ENCODE peak calls at places on chromosomes 16 and 17, in ten cellular contexts. U, N, V, M, T, I, S, H, R and P are unnamed samples.

GRCh38 chr16:81601601-81602251 is 157.1 kb downstream of the CMIP start:
- DNase-seq in N (no peak), R (no peak), U (no peak), S (no peak), T (no peak), M (no peak), V (no peak), H (no peak), I (no peak), P (no peak)

GRCh38 chr17:77944390-77945222 is 13.9 kb upstream of the TNRC6C start:
- DNase-seq in V (no peak), R (no peak), N (no peak), S (peak; percentile 8), I (no peak), M (no peak), H (no peak), U (no peak), T (no peak), P (no peak)

GRCh38 chr17:48296453-48296852 is 133.6 kb downstream of the SKAP1 start:
- DNase-seq in H (no peak), M (no peak), T (no peak), R (peak; percentile 33), N (no peak), I (no peak), U (no peak), V (no peak), S (no peak), P (no peak)

GRCh38 chr16:83102336-83102735 is 475.6 kb downstream of the CDH13 start:
- DNase-seq in I (no peak), S (no peak), M (no peak), H (no peak), V (no peak), R (no peak), N (no peak), T (no peak), U (no peak), P (no peak)

GRCh38 chr16:2160915-2161551 is 5.5 kb downstream of the TRAF7 start:
- DNase-seq in V (peak; percentile 70), T (no peak), M (no peak), N (no peak), R (no peak), U (no peak), H (no peak), I (peak; percentile 91), S (peak; percentile 93), P (no peak)

GRCh38 chr16:74874912-74875311 is 100.3 kb upstream of the FA2H start:
- DNase-seq in V (no peak), U (peak; percentile 63), S (no peak), H (no peak), R (no peak), T (no peak), N (no peak), M (no peak), I (no peak), P (no peak)

GRCh38 chr16:50280932-50281331 is 14.6 kb downstream of the ADCY7 start:
- DNase-seq in V (no peak), U (peak; percentile 17), S (no peak), I (no peak), H (no peak), T (no peak), N (no peak), M (no peak), R (no peak), P (no peak)

GRCh38 chr17:78316867-78317816 is 42.7 kb downstream of the SOCS3 start:
- DNase-seq in M (no peak), V (no peak), T (no peak), U (no peak), N (peak; percentile 89), I (no peak), S (peak; percentile 35), R (peak; percentile 63), H (no peak), P (no peak)

GRCh38 chr17:15261818-15262290 is 3.3 kb downstream of the PMP22 start:
- DNase-seq in I (no peak), H (peak; percentile 11), M (no peak), N (no peak), S (peak; percentile 60), R (no peak), T (peak; percentile 73), V (peak; percentile 41), U (no peak), P (no peak)

GRCh38 chr17:15261063-15261817 is 3.9 kb downstream of the PMP22 start:
- DNase-seq in S (peak; percentile 89), N (no peak), I (no peak), R (no peak), V (peak; percentile 61), T (peak; percentile 78), M (no peak), H (peak; percentile 16), U (peak; percentile 66), P (no peak)

GRCh38 chr17:15263206-15263579 is 1.9 kb downstream of the PMP22 start:
- DNase-seq in T (peak; percentile 98), I (peak; percentile 96), H (no peak), N (peak; percentile 69), R (no peak), V (peak; percentile 79), S (peak; percentile 94), M (no peak), U (peak; percentile 76), P (no peak)

GRCh38 chr17:15263680-15264079 is 1.4 kb downstream of the PMP22 start:
- DNase-seq in S (no peak), R (no peak), N (no peak), H (no peak), I (no peak), V (no peak), U (no peak), M (no peak), T (no peak), P (no peak)

DNA sequence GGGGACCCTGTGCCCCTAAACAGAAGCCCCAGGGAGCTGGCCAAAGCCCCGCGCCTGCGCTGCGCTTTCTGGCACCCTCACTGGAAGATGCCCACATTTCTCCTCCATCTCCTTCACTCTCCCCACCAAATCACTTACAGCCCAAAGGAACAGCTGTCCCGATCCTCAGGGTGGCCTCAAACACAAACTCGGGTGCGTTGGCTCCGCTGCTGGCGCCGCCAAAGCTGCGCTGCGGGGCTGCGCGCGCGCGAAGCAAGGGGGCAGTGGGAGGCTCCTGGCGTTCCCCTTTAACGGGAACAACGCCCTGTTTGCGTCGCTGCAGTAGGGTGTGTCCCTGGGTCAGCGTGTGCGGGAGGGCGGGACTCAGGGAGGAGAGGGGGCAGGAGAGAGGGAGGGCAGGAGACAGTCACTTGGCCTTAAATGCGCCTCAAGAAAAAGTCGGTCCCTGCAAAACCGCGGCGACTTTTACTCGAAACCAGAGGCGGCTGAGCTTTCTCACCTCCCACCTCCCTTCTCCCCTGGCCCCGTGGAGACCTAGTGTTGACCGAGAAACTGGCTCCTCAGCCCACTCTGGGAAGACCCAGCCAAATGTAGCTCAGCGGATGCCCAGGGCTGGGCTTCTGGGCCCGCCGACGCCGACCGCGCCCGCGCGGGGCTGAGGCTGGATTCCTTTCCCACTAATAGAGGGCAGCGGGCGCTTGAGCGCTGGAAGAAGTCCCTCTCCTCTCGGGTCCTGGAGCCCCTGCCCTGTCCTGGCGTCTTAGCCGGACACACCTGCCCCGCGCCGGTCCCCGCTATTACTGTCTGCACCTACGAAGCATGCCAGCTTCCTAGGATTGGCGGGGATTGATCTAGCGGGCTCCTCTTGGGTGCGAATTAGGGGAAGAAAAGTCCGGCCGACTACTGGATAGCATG is 2.6 kb downstream of the PMP22 start:
- DNase-seq in N (peak; percentile 79), U (peak; percentile 69), M (peak; percentile 87), T (peak; percentile 97), S (peak; percentile 96), H (peak; percentile 90), R (no peak), I (peak; percentile 93), V (peak; percentile 90), P (no peak)
- H3K27me3 ChIP-seq in N (no peaks in the 10 kb centered on the region), U (no peaks in the 10 kb centered on the region), M (no peaks in the 10 kb centered on the region), T (no peaks in the 10 kb centered on the region), S (no peaks in the 10 kb centered on the region), H (no peaks in the 10 kb centered on the region), R (peaks cover 5% of the 10 kb centered on the region), I (no peaks in the 10 kb centered on the region), V (no peaks in the 10 kb centered on the region), P (peaks cover 58% of the 10 kb centered on the region)

GRCh38 chr17:14886200-14886739 is 378.9 kb downstream of the PMP22 start:
- DNase-seq in S (peak; percentile 26), M (no peak), N (no peak), R (peak; percentile 34), U (no peak), T (no peak), V (no peak), I (no peak), H (no peak), P (no peak)
- H3K9me3 ChIP-seq in S (no peaks in the 10 kb centered on the region), M (peaks cover 3% of the 10 kb centered on the region), N (peaks cover 17% of the 10 kb centered on the region), R (no peaks in the 10 kb centered on the region), U (no peaks in the 10 kb centered on the region), T (peaks cover 14% of the 10 kb centered on the region), V (no peaks in the 10 kb centered on the region), I (peaks cover 16% of the 10 kb centered on the region), H (no peaks in the 10 kb centered on the region), P (peaks cover 19% of the 10 kb centered on the region)

DNA sequence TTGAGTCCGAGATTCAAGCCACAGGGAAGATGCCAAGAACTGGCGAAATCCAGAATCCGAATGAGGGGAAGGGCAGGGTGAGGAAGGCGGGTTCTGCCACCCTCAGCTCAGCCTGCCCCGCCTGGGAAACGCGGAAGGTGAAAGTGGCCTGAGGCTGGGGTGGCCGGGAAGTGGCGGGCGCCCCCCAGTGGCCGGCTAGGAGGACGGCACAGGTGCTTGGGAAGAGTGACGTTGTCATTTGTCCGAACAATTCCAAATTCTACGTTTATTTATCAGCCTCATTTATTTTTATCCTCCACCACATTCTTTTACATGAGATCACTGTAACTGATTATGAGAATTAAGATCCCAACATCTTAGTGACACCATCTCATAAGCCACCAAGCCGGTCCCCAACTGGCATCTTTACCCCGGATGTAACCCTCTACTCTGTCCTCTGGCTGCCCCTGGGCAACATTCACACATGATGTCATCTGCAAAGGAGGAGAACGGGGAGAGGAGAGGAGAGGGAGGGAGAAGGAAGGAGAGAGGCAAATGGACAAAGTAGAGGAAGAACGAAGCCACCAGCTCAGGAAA is 21.3 kb downstream of the SRCIN1 start:
- DNase-seq in R (peak; percentile 56), I (no peak), U (peak; percentile 87), M (no peak), T (peak; percentile 74), S (peak; percentile 73), H (peak; percentile 66), V (peak; percentile 52), N (peak; percentile 75), P (peak; percentile 44)
- H3K27me3 ChIP-seq in R (peaks cover 16% of the 10 kb centered on the region), I (peaks cover 42% of the 10 kb centered on the region), U (no peaks in the 10 kb centered on the region), M (no peaks in the 10 kb centered on the region), T (peaks cover 92% of the 10 kb centered on the region), S (peaks cover 7% of the 10 kb centered on the region), H (peaks cover 2% of the 10 kb centered on the region), V (no peaks in the 10 kb centered on the region), N (no peaks in the 10 kb centered on the region), P (peaks cover 85% of the 10 kb centered on the region)

GRCh38 chr16:916400-916799 is 54.4 kb downstream of the LMF1 start:
- DNase-seq in I (no peak), T (no peak), M (no peak), S (no peak), R (no peak), V (no peak), N (no peak), U (no peak), H (no peak), P (no peak)

GRCh38 chr16:913817-914440 is 56.9 kb downstream of the LMF1 start:
- DNase-seq in S (no peak), V (no peak), M (no peak), U (no peak), N (no peak), T (no peak), R (no peak), H (no peak), I (no peak), P (no peak)

GRCh38 chr16:915546-915945 is 55.2 kb downstream of the LMF1 start:
- DNase-seq in M (no peak), H (no peak), I (no peak), N (no peak), R (no peak), S (no peak), V (no peak), T (no peak), U (no peak), P (no peak)

GRCh38 chr16:912684-913613 is 57.8 kb downstream of the LMF1 start:
- DNase-seq in S (no peak), T (no peak), N (no peak), U (no peak), M (no peak), V (no peak), H (no peak), R (peak; percentile 98), I (no peak), P (no peak)

DNA sequence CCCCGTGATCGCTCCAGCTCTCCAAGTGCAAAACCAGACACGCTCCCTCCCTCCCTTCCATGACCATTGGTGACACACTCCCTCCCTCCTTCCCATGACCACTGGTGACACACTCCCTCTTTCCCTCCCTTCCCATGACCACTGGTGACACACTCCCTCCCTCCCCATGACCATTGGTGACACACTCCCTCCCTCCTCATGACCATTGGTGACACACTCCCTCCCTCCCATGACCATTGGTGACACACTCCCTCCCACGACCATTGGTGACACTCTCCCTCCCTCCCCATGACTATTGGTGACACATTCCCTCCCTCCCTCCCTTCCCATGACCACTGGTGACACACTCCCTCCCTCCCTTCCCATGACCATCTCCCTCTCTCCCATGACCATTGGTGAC is 56.3 kb downstream of the LMF1 start:
- DNase-seq in M (peak; percentile 12), S (peak; percentile 27), U (no peak), H (no peak), N (no peak), T (no peak), I (no peak), V (no peak), R (no peak), P (no peak)
- H3K9me3 ChIP-seq in M (no peaks in the 10 kb centered on the region), S (no peaks in the 10 kb centered on the region), U (no peaks in the 10 kb centered on the region), H (no peaks in the 10 kb centered on the region), N (no peaks in the 10 kb centered on the region), T (no peaks in the 10 kb centered on the region), I (no peaks in the 10 kb centered on the region), V (no peaks in the 10 kb centered on the region), R (no peaks in the 10 kb centered on the region), P (no peaks in the 10 kb centered on the region)